ENCODE peak calls at places on chromosomes 6 and 20, in four cellular contexts. I is H9, Y is IMR-90, J is H1. G is an unnamed sample.

GRCh38 chr6:75852721-75853120 is 103.7 kb downstream of the MYO6 start:
- DNase-seq in I (no peak), Y (peak; percentile 29), J (no peak), G (no peak)

GRCh38 chr6:35776364-35777215 is at the start of gene CLPSL2:
- DNase-seq in I (peak; percentile 67), Y (no peak), J (no peak), G (peak; percentile 73)

GRCh38 chr20:46051556-46052323 is 22.7 kb downstream of the SLC12A5 start:
- DNase-seq in I (no peak), Y (peak; percentile 15), J (no peak), G (no peak)

GRCh38 chr20:3885711-3886110 is 3.5 kb upstream of the PANK2 start:
- DNase-seq in I (no peak), Y (no peak), J (no peak), G (no peak)

GRCh38 chr6:55276745-55277627 is 50.3 kb upstream of the GFRAL start:
- DNase-seq in I (peak; percentile 54), Y (peak; percentile 72), J (no peak), G (peak; percentile 87)

GRCh38 chr6:43052842-43053544 is 658 bp downstream of the CUL7 start:
- DNase-seq in I (peak; percentile 51), Y (peak; percentile 20), J (no peak), G (peak; percentile 54)

GRCh38 chr20:54323227-54323734 is 115.4 kb downstream of the PFDN4 start:
- DNase-seq in I (no peak), Y (no peak), J (no peak), G (no peak)

GRCh38 chr20:56689318-56689717 is 60.2 kb downstream of the TFAP2C start:
- DNase-seq in I (no peak), Y (no peak), J (no peak), G (peak; percentile 58)

GRCh38 chr6:153947817-153948447 is 91.1 kb upstream of the OPRM1 start:
- DNase-seq in I (peak; percentile 44), Y (no peak), J (peak; percentile 27), G (peak; percentile 72)

GRCh38 chr6:14375940-14376339 is 258.4 kb downstream of the CD83 start:
- DNase-seq in I (no peak), Y (no peak), J (no peak), G (no peak)

GRCh38 chr20:43558412-43559146 is at the start of gene SGK2:
- DNase-seq in I (no peak), Y (peak; percentile 43), J (no peak), G (peak; percentile 28)

GRCh38 chr6:37049735-37049989 is 44.2 kb downstream of the FGD2 start:
- DNase-seq in I (no peak), Y (no peak), J (no peak), G (no peak)

GRCh38 chr6:37048851-37049734 is 43.6 kb downstream of the FGD2 start:
- DNase-seq in I (no peak), Y (peak; percentile 95), J (no peak), G (no peak)

GRCh38 chr6:37047421-37047931 is 42.0 kb downstream of the FGD2 start:
- DNase-seq in I (no peak), Y (no peak), J (no peak), G (no peak)

GRCh38 chr6:37049990-37050853 is 44.8 kb downstream of the FGD2 start:
- DNase-seq in I (no peak), Y (no peak), J (no peak), G (no peak)

DNA sequence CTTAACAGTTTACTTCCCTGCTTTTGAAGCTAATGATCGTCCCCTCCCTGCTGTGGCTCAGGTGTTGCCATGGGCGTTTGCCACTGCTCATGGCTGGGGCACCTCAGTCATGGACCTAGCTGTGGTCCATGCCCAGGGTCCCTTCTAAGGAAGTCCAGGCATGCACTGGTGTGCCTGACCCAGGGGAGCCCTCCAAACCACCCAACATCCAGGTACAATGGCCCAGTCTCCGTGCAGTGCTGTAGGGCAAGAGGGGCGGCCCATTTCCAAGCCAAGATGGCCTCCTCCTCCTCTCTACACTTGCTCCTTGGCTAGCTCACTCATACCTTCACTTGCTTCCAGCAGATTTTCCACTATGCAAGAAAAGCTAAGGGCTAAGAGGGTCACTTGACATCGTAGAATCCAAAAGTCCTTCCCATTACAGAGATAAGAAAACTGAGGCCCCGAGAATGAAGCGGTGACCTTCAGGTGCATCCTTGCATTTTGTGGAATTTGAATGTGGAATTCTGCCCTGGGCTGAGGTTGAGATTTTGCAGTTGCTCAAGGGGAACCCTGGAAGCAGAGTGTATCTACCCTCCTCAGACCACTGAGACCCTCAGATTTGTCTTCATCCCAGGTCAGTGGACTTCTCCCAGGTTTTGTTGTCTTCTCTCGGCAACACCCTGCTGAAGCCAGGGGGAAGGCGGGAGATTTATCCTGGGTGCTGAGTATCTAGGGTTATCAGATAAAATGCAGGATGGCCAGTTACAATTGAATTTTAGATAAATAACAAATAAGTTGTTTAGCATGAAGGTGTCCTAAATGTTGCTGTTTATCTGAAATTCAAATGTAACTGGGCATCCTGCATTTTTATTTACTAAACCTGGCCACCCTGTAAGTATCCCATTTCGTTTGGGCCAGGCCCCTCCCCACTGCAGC is 42.7 kb downstream of the FGD2 start:
- DNase-seq in I (no peak), Y (no peak), J (no peak), G (no peak)
- H3K9ac ChIP-seq in I (no peak overlapping the region), Y (no peak overlapping the region), J (no peak overlapping the region), G (no peak overlapping the region)

GRCh38 chr6:41719796-41720620 is 15.4 kb downstream of the TFEB start:
- DNase-seq in I (no peak), Y (no peak), J (no peak), G (no peak)
- H3K4me1 ChIP-seq in I (no peaks in the 10 kb centered on the region), Y (peaks cover 25% of the 10 kb centered on the region), J (no peaks in the 10 kb centered on the region), G (peaks cover 6% of the 10 kb centered on the region)

GRCh38 chr6:134921980-134922313 is 28.0 kb downstream of the ALDH8A1 start:
- DNase-seq in I (no peak), Y (no peak), J (no peak), G (no peak)
- H4K5ac ChIP-seq in I (no peak overlapping the region), Y (no peak overlapping the region), J (no peak overlapping the region), G (no peak overlapping the region)

GRCh38 chr20:5592823-5593761 is 157.1 kb upstream of the SHLD1 start:
- DNase-seq in I (no peak), Y (no peak), J (no peak), G (no peak)
- H3K9ac ChIP-seq in I (no peak overlapping the region), Y (no peak overlapping the region), J (no peak overlapping the region), G (no peak overlapping the region)

DNA sequence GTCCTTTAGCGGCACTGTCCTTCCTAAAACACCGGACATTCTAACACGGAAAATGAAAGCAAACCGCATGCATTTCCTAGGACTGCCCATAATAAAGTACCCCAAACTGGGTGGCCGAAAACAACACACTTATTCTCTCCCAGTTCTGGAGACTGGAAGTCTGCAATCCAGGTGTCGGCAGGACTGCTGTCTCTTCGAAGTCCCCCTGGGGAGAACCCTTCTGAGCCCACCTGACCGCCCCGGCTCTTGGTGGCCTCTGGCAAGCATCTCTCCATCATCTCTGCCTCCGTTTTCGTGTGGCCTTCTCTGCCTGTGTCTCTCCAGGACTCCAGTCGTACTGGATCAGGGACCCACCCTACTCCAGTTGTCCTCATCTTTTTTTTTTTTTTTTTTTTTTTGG is 55.4 kb downstream of the SYNJ2 start:
- DNase-seq in I (no peak), Y (no peak), J (no peak), G (no peak)
- H3K4me1 ChIP-seq in I (no peaks in the 10 kb centered on the region), Y (peaks cover 44% of the 10 kb centered on the region), J (no peaks in the 10 kb centered on the region), G (peaks cover 3% of the 10 kb centered on the region)

GRCh38 chr6:689223-689622 is 3.7 kb downstream of the EXOC2 start:
- DNase-seq in I (no peak), Y (no peak), J (no peak), G (no peak)

GRCh38 chr6:683742-684440 is 9.0 kb downstream of the EXOC2 start:
- DNase-seq in I (peak; percentile 87), Y (peak; percentile 88), J (peak; percentile 95), G (peak; percentile 86)

GRCh38 chr6:684831-685636 is 7.9 kb downstream of the EXOC2 start:
- DNase-seq in I (no peak), Y (peak; percentile 63), J (no peak), G (no peak)

GRCh38 chr6:680666-681374 is 12.1 kb downstream of the EXOC2 start:
- DNase-seq in I (no peak), Y (no peak), J (no peak), G (no peak)

DNA sequence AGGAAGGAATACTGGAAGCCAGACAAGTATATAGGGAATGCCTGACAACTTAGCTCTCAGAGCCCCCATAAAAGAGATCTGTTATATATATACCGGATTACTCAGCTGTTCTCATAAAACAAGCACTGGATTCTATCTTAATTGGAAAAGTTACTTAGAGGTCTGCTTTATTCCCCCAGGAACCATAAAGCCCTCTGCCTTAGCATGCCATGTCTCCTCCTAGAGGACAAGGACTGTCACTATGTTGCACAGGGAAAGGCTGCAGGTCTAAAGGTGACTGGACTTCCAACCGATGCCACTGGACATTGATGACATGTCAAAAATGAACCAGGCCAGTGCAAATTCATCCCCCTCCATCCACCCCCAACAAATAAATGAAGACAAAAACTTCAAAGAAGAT is 6.4 kb downstream of the EXOC2 start:
- DNase-seq in I (no peak), Y (no peak), J (no peak), G (peak; percentile 56)
- H4K5ac ChIP-seq in I (no peak overlapping the region), Y (no peak overlapping the region), J (no peak overlapping the region), G (no peak overlapping the region)

G was measured in mesendoderm.